ENCODE peak calls at places on chromosomes 16 and 17, in six cellular contexts. One of them, this sample, is unnamed.
A peak's percentile ranks its signal among the peaks of the same experiment; 100 is the strongest.

GRCh38 chr17:8121531-8122390 is 2.1 kb downstream of the HES7 start:
- DNase-seq in ovary: peak; percentile 82
- DNase-seq in stimulated activated naive CD4-positive, alpha-beta T cell: peak; percentile 39
- DNase-seq in stimulated activated CD4-positive, alpha-beta T cell treated with anti-CD3 and anti-CD28 coated beads, Interleukin-2, amount 100 ng/mL, for 24 hours: peak; percentile 56
- DNase-seq in cardiac fibroblast: peak; percentile 61
- DNase-seq in fibroblast of mammary gland: peak; percentile 58
- DNase-seq in this sample: peak; percentile 59

GRCh38 chr16:17275076-17275732 is 195.6 kb downstream of the XYLT1 start:
- DNase-seq in stimulated activated naive CD4-positive, alpha-beta T cell: no peak
- DNase-seq in ovary: no peak
- DNase-seq in fibroblast of mammary gland: no peak
- DNase-seq in stimulated activated CD4-positive, alpha-beta T cell treated with anti-CD3 and anti-CD28 coated beads, Interleukin-2, amount 100 ng/mL, for 24 hours: no peak
- DNase-seq in cardiac fibroblast: no peak
- DNase-seq in this sample: peak; percentile 16

GRCh38 chr16:67537636-67538591 is 9.3 kb downstream of the RIPOR1 start:
- DNase-seq in stimulated activated naive CD4-positive, alpha-beta T cell: peak; percentile 64
- DNase-seq in fibroblast of mammary gland: no peak
- DNase-seq in stimulated activated CD4-positive, alpha-beta T cell treated with anti-CD3 and anti-CD28 coated beads, Interleukin-2, amount 100 ng/mL, for 24 hours: peak; percentile 54
- DNase-seq in ovary: peak; percentile 76
- DNase-seq in cardiac fibroblast: peak; percentile 67
- DNase-seq in this sample: no peak

GRCh38 chr16:85448557-85449194 is 164.4 kb upstream of the GSE1 start:
- DNase-seq in ovary: no peak
- DNase-seq in stimulated activated naive CD4-positive, alpha-beta T cell: peak; percentile 27
- DNase-seq in cardiac fibroblast: no peak
- DNase-seq in fibroblast of mammary gland: peak; percentile 31
- DNase-seq in stimulated activated CD4-positive, alpha-beta T cell treated with anti-CD3 and anti-CD28 coated beads, Interleukin-2, amount 100 ng/mL, for 24 hours: no peak
- DNase-seq in this sample: no peak

GRCh38 chr16:5045499-5046115 is 11.9 kb upstream of the NAGPA start:
- DNase-seq in stimulated activated naive CD4-positive, alpha-beta T cell: no peak
- DNase-seq in stimulated activated CD4-positive, alpha-beta T cell treated with anti-CD3 and anti-CD28 coated beads, Interleukin-2, amount 100 ng/mL, for 24 hours: no peak
- DNase-seq in fibroblast of mammary gland: no peak
- DNase-seq in cardiac fibroblast: no peak
- DNase-seq in ovary: peak; percentile 8
- DNase-seq in this sample: no peak

GRCh38 chr17:31788956-31789355 is 70.1 kb downstream of the COPRS start:
- DNase-seq in stimulated activated naive CD4-positive, alpha-beta T cell: no peak
- DNase-seq in cardiac fibroblast: no peak
- DNase-seq in ovary: no peak
- DNase-seq in fibroblast of mammary gland: peak; percentile 77
- DNase-seq in stimulated activated CD4-positive, alpha-beta T cell treated with anti-CD3 and anti-CD28 coated beads, Interleukin-2, amount 100 ng/mL, for 24 hours: no peak
- DNase-seq in this sample: peak; percentile 54

GRCh38 chr16:71474864-71475263 is 12.8 kb upstream of the ZNF23 start:
- DNase-seq in fibroblast of mammary gland: peak; percentile 94
- DNase-seq in stimulated activated CD4-positive, alpha-beta T cell treated with anti-CD3 and anti-CD28 coated beads, Interleukin-2, amount 100 ng/mL, for 24 hours: no peak
- DNase-seq in stimulated activated naive CD4-positive, alpha-beta T cell: no peak
- DNase-seq in cardiac fibroblast: peak; percentile 36
- DNase-seq in ovary: no peak
- DNase-seq in this sample: peak; percentile 95

GRCh38 chr16:4767872-4768548 is 1.0 kb upstream of the ZNF500 start:
- DNase-seq in cardiac fibroblast: peak; percentile 14
- DNase-seq in ovary: peak; percentile 50
- DNase-seq in fibroblast of mammary gland: peak; percentile 45
- DNase-seq in stimulated activated naive CD4-positive, alpha-beta T cell: no peak
- DNase-seq in stimulated activated CD4-positive, alpha-beta T cell treated with anti-CD3 and anti-CD28 coated beads, Interleukin-2, amount 100 ng/mL, for 24 hours: no peak
- DNase-seq in this sample: peak; percentile 55

GRCh38 chr16:17404903-17405691 is 65.7 kb downstream of the XYLT1 start:
- DNase-seq in stimulated activated naive CD4-positive, alpha-beta T cell: no peak
- DNase-seq in ovary: peak; percentile 82
- DNase-seq in cardiac fibroblast: peak; percentile 79
- DNase-seq in stimulated activated CD4-positive, alpha-beta T cell treated with anti-CD3 and anti-CD28 coated beads, Interleukin-2, amount 100 ng/mL, for 24 hours: no peak
- DNase-seq in fibroblast of mammary gland: peak; percentile 94
- DNase-seq in this sample: peak; percentile 96

GRCh38 chr16:85557083-85557975 is 55.8 kb upstream of the GSE1 start:
- DNase-seq in fibroblast of mammary gland: no peak
- DNase-seq in cardiac fibroblast: peak; percentile 34
- DNase-seq in stimulated activated CD4-positive, alpha-beta T cell treated with anti-CD3 and anti-CD28 coated beads, Interleukin-2, amount 100 ng/mL, for 24 hours: peak; percentile 47
- DNase-seq in ovary: peak; percentile 67
- DNase-seq in stimulated activated naive CD4-positive, alpha-beta T cell: peak; percentile 52
- DNase-seq in this sample: no peak

GRCh38 chr17:48374650-48375230 is 55.3 kb downstream of the SKAP1 start:
- DNase-seq in stimulated activated CD4-positive, alpha-beta T cell treated with anti-CD3 and anti-CD28 coated beads, Interleukin-2, amount 100 ng/mL, for 24 hours: peak; percentile 23
- DNase-seq in ovary: no peak
- DNase-seq in fibroblast of mammary gland: peak; percentile 8
- DNase-seq in stimulated activated naive CD4-positive, alpha-beta T cell: no peak
- DNase-seq in cardiac fibroblast: peak; percentile 8
- DNase-seq in this sample: peak; percentile 19

GRCh38 chr17:12631076-12631475 is 34.6 kb upstream of the MYOCD start:
- DNase-seq in cardiac fibroblast: no peak
- DNase-seq in ovary: no peak
- DNase-seq in stimulated activated CD4-positive, alpha-beta T cell treated with anti-CD3 and anti-CD28 coated beads, Interleukin-2, amount 100 ng/mL, for 24 hours: no peak
- DNase-seq in stimulated activated naive CD4-positive, alpha-beta T cell: no peak
- DNase-seq in fibroblast of mammary gland: peak; percentile 28
- DNase-seq in this sample: peak; percentile 19